ENCODE peak calls at places on chromosomes 12 and 14, in four cellular contexts. M is ovary, O is aorta, U is HCT116. A is an unnamed sample. For H3K9me3 and H3K36me3, the result is how much of the 10 kb centered on the place peaks cover.

GRCh38 chr12:98579347-98579746 is 14.1 kb upstream of the SLC25A3 start:
- DNase-seq in M (no peak), O (no peak), U (no peak), A (no peak)

GRCh38 chr14:93702946-93703345 is 85.3 kb downstream of the PRIMA1 start:
- DNase-seq in M (no peak), O (no peak), U (no peak), A (no peak)

GRCh38 chr12:62618948-62619347 is 152.3 kb downstream of the MON2 start:
- DNase-seq in M (no peak), O (no peak), U (no peak), A (no peak)

GRCh38 chr12:11500222-11500860 is 105.0 kb upstream of the PRB2 start:
- DNase-seq in M (peak), O (peak), U (no peak), A (peak)

GRCh38 chr12:43586646-43587245 is 34.7 kb upstream of the ADAMTS20 start:
- DNase-seq in M (no peak), O (no peak), U (no peak), A (no peak)

GRCh38 chr12:20439634-20440033 is 71.3 kb downstream of the PDE3A start:
- DNase-seq in M (no peak), O (no peak), U (no peak), A (no peak)

GRCh38 chr14:77741438-77741837 is 19.5 kb downstream of the SNW1 start:
- DNase-seq in M (no peak), O (no peak), U (no peak), A (no peak)

GRCh38 chr12:5262885-5263284 is 169.0 kb upstream of the NTF3 start:
- DNase-seq in M (no peak), O (no peak), U (no peak), A (no peak)

GRCh38 chr14:51962678-51963077 is 26.7 kb upstream of the RTRAF start:
- DNase-seq in M (no peak), O (no peak), U (no peak), A (peak)

GRCh38 chr12:123358035-123358434 is 6.6 kb downstream of the SBNO1 start:
- DNase-seq in M (no peak), O (no peak), U (no peak), A (no peak)

GRCh38 chr14:86305058-86305457 is 775.1 kb downstream of the FLRT2 start:
- DNase-seq in M (no peak), O (no peak), U (no peak), A (no peak)

GRCh38 chr12:109255377-109255776 is 53.7 kb downstream of the FOXN4 start:
- DNase-seq in M (no peak), O (no peak), U (no peak), A (no peak)

GRCh38 chr14:34363733-34364134 is 98.3 kb downstream of the SPTSSA start:
- DNase-seq in M (no peak), O (no peak), U (no peak), A (no peak)

GRCh38 chr12:132160671-132161045 is 16.4 kb downstream of the NOC4L start:
- DNase-seq in M (no peak), O (peak), U (no peak), A (no peak)

GRCh38 chr14:96581902-96582640 is 79.9 kb downstream of the PAPOLA start:
- DNase-seq in M (no peak), O (no peak), U (no peak), A (no peak)

GRCh38 chr12:57095440-57095839 is 6.5 kb downstream of the NAB2 start:
- DNase-seq in M (no peak), O (no peak), U (no peak), A (no peak)

GRCh38 chr12:31685801-31686200 is 26.3 kb downstream of the ETFBKMT start:
- DNase-seq in M (no peak), O (no peak), U (no peak), A (no peak)

GRCh38 chr12:31682136-31682962 is 22.9 kb downstream of the ETFBKMT start:
- DNase-seq in M (no peak), O (peak), U (peak), A (peak)

GRCh38 chr12:31687101-31687527 is 27.6 kb downstream of the ETFBKMT start:
- DNase-seq in M (no peak), O (no peak), U (no peak), A (no peak)
- H3K9me3 ChIP-seq in M (under half), O (under half), U (under half), A (under half)

DNA sequence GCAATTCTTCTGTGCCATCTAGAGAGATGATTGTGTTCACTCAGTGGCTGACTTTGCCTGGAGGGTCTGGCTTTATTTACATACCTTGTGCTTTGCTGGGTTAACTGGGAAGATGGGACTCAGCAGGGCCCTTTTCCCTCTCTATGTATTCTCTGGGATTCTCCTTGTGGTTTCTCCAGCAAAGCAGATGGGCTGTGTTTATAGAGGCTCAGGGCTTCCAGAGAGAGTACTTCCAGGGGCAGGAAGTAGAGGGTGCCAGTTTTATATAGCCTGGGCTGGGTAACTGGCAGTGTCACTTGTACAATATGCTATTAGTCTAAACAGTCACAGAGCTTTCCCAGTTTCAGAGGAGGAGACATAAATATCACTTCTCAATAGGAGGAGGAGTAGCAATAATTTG is 509.9 kb downstream of the DIO2 start:
- DNase-seq in M (no peak), O (no peak), U (no peak), A (no peak)
- H3K4me3 ChIP-seq in M (no peak), O (no peak), U (no peak), A (no peak)

GRCh38 chr12:104624529-104624928 is 167.8 kb downstream of the CHST11 start:
- DNase-seq in M (no peak), O (no peak), U (no peak), A (no peak)

GRCh38 chr12:104622942-104623341 is 166.2 kb downstream of the CHST11 start:
- DNase-seq in M (no peak), O (no peak), U (no peak), A (no peak)

GRCh38 chr12:104626069-104626690 is 169.4 kb downstream of the CHST11 start:
- DNase-seq in M (no peak), O (no peak), U (no peak), A (no peak)

GRCh38 chr12:104620761-104621531 is 164.2 kb downstream of the CHST11 start:
- DNase-seq in M (no peak), O (peak), U (no peak), A (no peak)

DNA sequence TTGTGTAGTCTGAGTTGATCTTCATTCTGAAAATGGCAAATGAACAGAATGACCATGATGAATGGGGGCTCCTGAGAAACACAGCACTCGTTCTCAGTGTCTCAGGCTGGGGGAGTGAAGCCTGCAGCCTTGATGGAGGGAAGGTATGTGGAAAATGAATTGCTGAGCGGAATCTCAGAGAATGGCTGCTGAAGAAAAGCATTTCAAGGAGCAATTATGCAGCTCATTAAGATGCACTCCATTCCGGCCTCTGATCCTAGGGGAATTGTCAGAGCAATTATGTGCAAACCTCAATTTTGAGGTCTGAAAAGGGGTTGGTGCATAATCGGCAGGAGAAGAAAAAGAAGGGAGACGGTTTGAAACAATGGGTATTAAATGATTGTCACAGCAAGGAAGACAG is 167.2 kb downstream of the CHST11 start:
- DNase-seq in M (no peak), O (no peak), U (no peak), A (no peak)
- H3K36me3 ChIP-seq in M (under half), O (under half), U (under half), A (under half)

GRCh38 chr14:85247071-85247470 is 282.9 kb upstream of the FLRT2 start:
- DNase-seq in M (no peak), O (no peak), U (no peak), A (no peak)
- H3K9me3 ChIP-seq in M (under half), O (under half), U (under half), A (under half)

DNA sequence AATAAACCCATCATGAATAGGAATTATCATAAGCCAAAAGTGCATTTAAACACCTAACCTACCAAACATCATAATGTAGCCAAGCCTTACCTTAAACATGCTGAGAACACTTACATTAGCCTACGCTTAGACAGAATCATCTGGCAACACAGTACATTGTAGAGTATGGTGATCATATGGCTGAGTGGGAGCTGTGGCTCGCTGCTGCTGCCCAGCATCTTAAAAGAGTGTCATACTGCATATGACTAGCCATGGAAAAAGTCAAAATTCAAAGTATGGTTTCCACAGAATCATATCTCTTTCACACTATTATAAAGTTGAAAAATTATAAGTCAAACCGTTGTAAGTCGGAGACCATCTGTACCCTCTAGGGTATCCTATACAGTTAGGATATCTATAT is 32.0 kb upstream of the PRPF39 start:
- DNase-seq in M (no peak), O (no peak), U (no peak), A (no peak)
- H3K4me3 ChIP-seq in M (no peak), O (no peak), U (no peak), A (no peak)

GRCh38 chr12:6836851-6837250 is 3.9 kb upstream of the GNB3 start:
- DNase-seq in M (no peak), O (peak), U (no peak), A (no peak)
- H3K36me3 ChIP-seq in M (under half), O (under half), U (under half), A (under half)

DNA sequence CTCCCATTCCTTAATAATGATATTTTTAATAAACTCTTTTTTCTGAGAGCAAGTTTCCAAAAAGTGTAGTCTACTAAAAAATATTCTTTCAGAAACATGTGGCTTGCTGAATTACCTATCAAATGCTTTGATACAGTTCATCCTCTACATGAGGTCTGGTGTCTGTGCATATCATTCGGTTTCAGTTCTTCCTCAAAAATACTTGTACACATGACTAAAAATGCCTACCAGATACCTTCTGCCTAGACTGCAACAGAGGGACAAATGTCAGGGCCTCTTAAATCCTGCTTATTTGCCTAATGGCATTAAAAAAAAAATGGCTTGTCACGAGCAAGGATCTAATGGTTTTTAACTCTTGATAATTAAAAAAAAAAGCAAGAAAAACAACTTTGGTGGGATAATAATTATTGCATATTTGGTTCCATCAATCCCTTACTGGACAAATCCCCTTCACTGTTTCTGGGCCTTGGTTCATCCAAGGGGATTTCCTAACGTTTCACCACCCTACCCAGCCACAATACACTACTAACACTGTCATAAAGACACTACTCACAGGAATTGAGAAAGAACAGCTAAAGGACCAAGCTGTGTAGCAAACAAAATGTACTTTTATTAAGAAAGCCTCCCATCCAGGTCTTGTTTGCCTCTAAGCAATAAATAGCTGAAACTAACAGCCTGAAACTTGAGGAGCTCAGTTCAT is 45.7 kb downstream of the PARP11 start:
- DNase-seq in M (no peak), O (no peak), U (no peak), A (no peak)
- H3K9me3 ChIP-seq in M (under half), O (under half), U (under half), A (under half)

DNA sequence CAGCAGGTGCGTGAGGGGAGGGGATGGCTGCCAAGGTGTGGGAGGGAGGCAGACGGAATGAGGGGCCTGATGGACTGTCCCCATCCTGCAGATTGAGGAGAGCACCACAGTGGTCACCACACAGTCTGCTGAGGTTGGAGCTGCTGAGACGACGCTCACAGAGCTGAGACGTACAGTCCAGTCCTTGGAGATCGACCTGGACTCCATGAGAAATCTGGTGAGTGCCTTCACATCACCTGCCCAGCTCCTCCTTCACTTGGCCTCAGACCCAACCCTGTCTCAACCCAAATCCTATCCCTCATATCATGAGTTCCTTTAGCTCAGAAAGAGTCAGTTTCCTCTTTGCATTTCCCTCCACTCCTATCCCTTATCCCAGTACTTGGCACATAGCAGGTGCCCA is 2.7 kb downstream of the KRT18 start:
- DNase-seq in M (no peak), O (no peak), U (no peak), A (no peak)
- H3K4me3 ChIP-seq in M (no peak), O (no peak), U (no peak), A (no peak)

DNA sequence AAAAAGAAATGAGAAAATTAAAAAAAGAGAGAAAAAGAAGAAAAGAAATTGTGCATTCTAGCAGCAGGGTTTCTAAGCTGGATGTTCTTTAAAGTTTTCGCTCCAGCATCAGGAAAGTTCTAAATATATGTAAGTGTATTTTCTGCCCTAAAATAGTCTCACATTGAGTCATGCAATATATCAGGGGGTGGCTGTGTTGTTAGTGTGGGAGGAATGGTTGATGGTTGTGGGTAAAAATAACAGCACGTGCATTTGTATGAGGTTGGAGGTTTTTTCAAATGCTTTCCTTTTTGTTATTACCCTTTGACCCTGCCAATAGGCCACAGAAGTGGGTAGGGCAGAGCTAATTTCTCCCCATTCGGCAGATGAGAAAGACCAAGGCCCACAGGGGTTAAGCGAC is 65.1 kb upstream of the FBXO21 start:
- DNase-seq in M (no peak), O (no peak), U (no peak), A (no peak)
- H3K36me3 ChIP-seq in M (under half), O (under half), U (under half), A (under half)

GRCh38 chr12:6936378-6936638 is 7.3 kb upstream of the RNU7-1 start:
- DNase-seq in M (no peak), O (no peak), U (no peak), A (no peak)

GRCh38 chr12:6935551-6936377 is 7.9 kb upstream of the RNU7-1 start:
- DNase-seq in M (peak), O (no peak), U (no peak), A (no peak)

GRCh38 chr12:6934110-6934509 is 6.4 kb downstream of the ATN1 start:
- DNase-seq in M (peak), O (no peak), U (no peak), A (no peak)

GRCh38 chr12:6936642-6937480 is 6.8 kb upstream of the RNU7-1 start:
- DNase-seq in M (peak), O (no peak), U (no peak), A (no peak)

DNA sequence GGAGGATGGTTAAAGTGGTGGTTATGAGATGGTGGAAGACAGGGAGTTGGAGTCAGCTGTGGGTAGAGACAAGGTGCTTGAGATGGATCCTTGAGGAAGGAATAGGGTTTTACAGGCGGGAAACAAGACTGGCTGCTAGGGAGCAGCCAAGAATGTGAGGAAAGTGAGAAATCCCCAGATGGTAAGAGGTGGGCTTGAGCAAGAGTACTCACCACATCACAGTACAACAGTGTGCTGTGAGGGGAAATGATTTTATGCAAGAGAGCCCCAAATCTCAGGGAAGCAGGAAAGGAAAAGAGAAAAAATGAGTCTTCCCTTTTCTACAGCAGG is 7.4 kb downstream of the ATN1 start:
- DNase-seq in M (no peak), O (no peak), U (no peak), A (no peak)
- H3K9me3 ChIP-seq in M (under half), O (under half), U (under half), A (under half)

A was measured in SJSA1.